ENCODE peak calls at places on chromosome 6, in eight cellular contexts. M is GM04503; L is HEK293T; X is activated CD4-positive, alpha-beta memory T cell treated with anti-CD3 and anti-CD28 coated beads for 36 hours; A is AG10803; C is SK-N-DZ; H is PC-3; B is bronchial epithelial cell. U is an unnamed sample.

GRCh38 chr6:87146363-87146762 is 9.0 kb upstream of the ZNF292 start:
- DNase-seq in M (no peak), X (no peak), B (no peak), C (no peak), A (no peak), H (no peak), L (no peak), U (no peak)

GRCh38 chr6:161901740-161902426 is 628.0 kb upstream of the AGPAT4 start:
- DNase-seq in M (no peak), B (no peak), C (peak; percentile 78), L (no peak), A (no peak), H (no peak), X (no peak), U (peak; percentile 20)

GRCh38 chr6:57267586-57268293 is 45.6 kb upstream of the RAB23 start:
- DNase-seq in A (peak; percentile 99), M (peak; percentile 98), B (peak; percentile 97), C (peak; percentile 50), H (peak; percentile 97), L (peak; percentile 48), X (peak; percentile 50), U (peak; percentile 94)

GRCh38 chr6:39901670-39902069 is 32.6 kb downstream of the MOCS1 start:
- DNase-seq in H (no peak), X (no peak), B (no peak), L (no peak), C (no peak), A (no peak), M (no peak), U (no peak)

GRCh38 chr6:72464246-72464645 is 157.6 kb upstream of the KCNQ5 start:
- DNase-seq in C (no peak), H (no peak), X (no peak), B (no peak), M (no peak), L (no peak), A (peak; percentile 52), U (no peak)

GRCh38 chr6:158943380-158944032 is 56.5 kb downstream of the RSPH3 start:
- DNase-seq in X (no peak), A (no peak), B (no peak), M (no peak), L (no peak), H (no peak), C (no peak), U (no peak)

GRCh38 chr6:18431581-18431980 is 44.4 kb downstream of the RNF144B start:
- DNase-seq in A (peak; percentile 10), B (peak; percentile 58), C (no peak), M (no peak), L (no peak), H (no peak), X (no peak), U (peak; percentile 88)

GRCh38 chr6:44039191-44039719 is 88.0 kb downstream of the MRPL14 start:
- DNase-seq in H (no peak), B (no peak), A (no peak), L (no peak), M (no peak), X (no peak), C (no peak), U (peak; percentile 43)

GRCh38 chr6:135850882-135851281 is 619 bp upstream of the PDE7B start:
- DNase-seq in L (no peak), X (no peak), B (no peak), M (no peak), C (no peak), H (no peak), A (no peak), U (peak; percentile 36)

GRCh38 chr6:130959938-130960337 is 103.1 kb downstream of the EPB41L2 start:
- DNase-seq in X (no peak), B (no peak), M (no peak), H (no peak), A (no peak), L (no peak), C (no peak), U (no peak)

GRCh38 chr6:106759112-106759511 is 129.7 kb downstream of the QRSL1 start:
- DNase-seq in M (no peak), H (no peak), B (no peak), L (no peak), A (no peak), X (no peak), C (no peak), U (no peak)

GRCh38 chr6:161444464-161444863 is 170.6 kb upstream of the AGPAT4 start:
- DNase-seq in X (peak; percentile 41), M (no peak), B (peak; percentile 30), A (peak; percentile 55), L (no peak), C (peak; percentile 76), H (no peak), U (peak; percentile 81)

GRCh38 chr6:168525114-168525513 is 84.1 kb downstream of the SMOC2 start:
- DNase-seq in H (no peak), L (no peak), A (no peak), C (no peak), B (no peak), X (no peak), M (no peak), U (no peak)

GRCh38 chr6:131314838-131315237 is 179.6 kb downstream of the AKAP7 start:
- DNase-seq in H (no peak), C (no peak), L (no peak), B (no peak), A (no peak), X (no peak), M (no peak), U (no peak)

GRCh38 chr6:46290916-46291633 is 120.3 kb upstream of the ENPP5 start:
- DNase-seq in L (no peak), X (no peak), B (no peak), H (no peak), M (no peak), C (no peak), A (no peak), U (no peak)

GRCh38 chr6:13445744-13446115 is 41.7 kb downstream of the GFOD1 start:
- DNase-seq in B (no peak), M (no peak), L (no peak), A (no peak), C (no peak), H (no peak), X (no peak), U (no peak)

GRCh38 chr6:167113935-167114910 is 8.7 kb upstream of the CCR6 start:
- DNase-seq in M (no peak), X (peak; percentile 90), A (no peak), L (no peak), H (no peak), C (peak; percentile 70), B (no peak), U (no peak)

GRCh38 chr6:68711386-68712000 is 76.4 kb downstream of the ADGRB3 start:
- DNase-seq in C (no peak), M (no peak), L (no peak), A (no peak), H (no peak), X (no peak), B (peak; percentile 38), U (no peak)

GRCh38 chr6:34223381-34223963 is 13.2 kb upstream of the HMGA1 start:
- DNase-seq in X (no peak), H (no peak), B (no peak), L (no peak), C (no peak), A (no peak), M (no peak), U (no peak)

GRCh38 chr6:11277275-11278206 is 45.1 kb upstream of the NEDD9 start:
- DNase-seq in B (peak; percentile 86), M (peak; percentile 48), X (peak; percentile 72), A (peak; percentile 87), C (no peak), L (no peak), H (peak; percentile 69), U (peak; percentile 94)

GRCh38 chr6:121645100-121645745 is 209.8 kb downstream of the GJA1 start:
- DNase-seq in A (peak; percentile 44), H (no peak), M (no peak), X (no peak), L (no peak), C (no peak), B (no peak), U (no peak)

GRCh38 chr6:30979076-30979475 is 4.4 kb upstream of the MUC21 start:
- DNase-seq in X (no peak), H (no peak), B (no peak), C (no peak), A (peak; percentile 35), L (no peak), M (no peak), U (no peak)

GRCh38 chr6:36961441-36962430 is 7.2 kb downstream of the PI16 start:
- DNase-seq in A (no peak), X (no peak), L (no peak), C (no peak), B (no peak), H (no peak), M (no peak), U (no peak)

GRCh38 chr6:14578994-14579393 is 461.4 kb downstream of the CD83 start:
- DNase-seq in B (no peak), L (no peak), X (no peak), H (no peak), C (no peak), A (no peak), M (no peak), U (no peak)

GRCh38 chr6:132713355-132714134 is at the start of gene VNN1:
- DNase-seq in C (no peak), X (no peak), A (peak; percentile 37), L (no peak), M (no peak), B (no peak), H (no peak), U (peak; percentile 53)

GRCh38 chr6:157638779-157639178 is 184.3 kb upstream of the SNX9 start:
- DNase-seq in H (no peak), B (no peak), C (no peak), L (no peak), X (no peak), M (no peak), A (no peak), U (no peak)

GRCh38 chr6:5997420-5998093 is 9.2 kb downstream of the NRN1 start:
- DNase-seq in M (no peak), X (no peak), B (no peak), H (no peak), C (peak; percentile 53), L (peak; percentile 32), A (peak; percentile 52), U (no peak)

GRCh38 chr6:129050086-129050485 is 167.1 kb downstream of the LAMA2 start:
- DNase-seq in C (no peak), H (peak; percentile 36), M (no peak), B (peak; percentile 38), X (no peak), L (no peak), A (peak; percentile 51), U (peak; percentile 69)

GRCh38 chr6:151374024-151374423 is 17.3 kb downstream of the ZBTB2 start:
- DNase-seq in C (no peak), A (no peak), X (peak; percentile 29), B (no peak), M (no peak), L (no peak), H (peak; percentile 5), U (no peak)

GRCh38 chr6:154614641-154615040 is 104.2 kb upstream of the CNKSR3 start:
- DNase-seq in A (no peak), H (no peak), B (no peak), M (no peak), X (no peak), C (no peak), L (no peak), U (no peak)

GRCh38 chr6:135505648-135506047 is 8.1 kb upstream of the AHI1 start:
- DNase-seq in H (no peak), X (no peak), M (no peak), C (no peak), B (no peak), L (no peak), A (peak; percentile 17), U (no peak)

GRCh38 chr6:91273729-91274128 is 686.9 kb upstream of the MAP3K7 start:
- DNase-seq in X (no peak), C (peak; percentile 14), B (no peak), H (no peak), L (no peak), A (no peak), M (no peak), U (no peak)

U was measured in kidney tubule cell.